ENCODE peak calls at places on chromosomes 7 and 10, in five cellular contexts. X, Z, D, K and R are unnamed samples.

GRCh38 chr7:131623154-131623553 is 66.7 kb upstream of the PODXL start:
- DNase-seq in K (no peak), D (no peak), Z (no peak), X (no peak), R (no peak)

GRCh38 chr10:43166879-43167490 is 28.7 kb downstream of the CSGALNACT2 start:
- DNase-seq in Z (no peak), D (no peak), K (no peak), X (no peak), R (no peak)

GRCh38 chr7:47100815-47101435 is 481.0 kb downstream of the TNS3 start:
- DNase-seq in X (peak), K (no peak), D (peak), Z (peak), R (no peak)

GRCh38 chr7:43481905-43482678 is 100.8 kb upstream of the STK17A start:
- DNase-seq in X (no peak), D (no peak), Z (no peak), K (no peak), R (peak)

GRCh38 chr10:15088428-15089261 is at the start of gene ACBD7:
- DNase-seq in D (no peak), Z (peak), K (peak), X (peak), R (no peak)

GRCh38 chr7:82624337-82624736 is 180.8 kb upstream of the CACNA2D1 start:
- DNase-seq in K (no peak), Z (no peak), D (peak), X (no peak), R (peak)

GRCh38 chr7:71829499-71829898 is 582.6 kb downstream of the CALN1 start:
- DNase-seq in Z (no peak), K (no peak), D (no peak), X (no peak), R (no peak)

GRCh38 chr7:154699421-154699820 is 303.5 kb downstream of the PAXIP1 start:
- DNase-seq in X (no peak), D (no peak), K (no peak), Z (no peak), R (no peak)

GRCh38 chr10:122286872-122287271 is 15.8 kb downstream of the BTBD16 start:
- DNase-seq in K (no peak), X (no peak), D (no peak), Z (peak), R (no peak)

GRCh38 chr10:104434601-104435000 is 81.0 kb downstream of the CFAP58 start:
- DNase-seq in D (no peak), K (no peak), X (no peak), Z (no peak), R (no peak)

GRCh38 chr7:1818581-1819200 is 148.6 kb downstream of the ELFN1 start:
- DNase-seq in X (peak), K (no peak), D (no peak), Z (no peak), R (no peak)

GRCh38 chr10:73991846-73992245 is 6.1 kb upstream of the VCL start:
- DNase-seq in Z (no peak), D (no peak), K (peak), X (peak), R (no peak)

GRCh38 chr10:46301721-46302479 is 15.1 kb downstream of the ANTXRL start:
- DNase-seq in X (no peak), Z (no peak), K (no peak), D (no peak), R (no peak)